ENCODE peak calls at places on chromosomes 1 and 21, in nine cellular contexts. S, Q, R, T, H, X, M, C and G are unnamed samples.

GRCh38 chr1:83641206-83641658 is 357.7 kb downstream of the TTLL7 start:
- DNase-seq in H (peak; percentile 50), X (peak; percentile 44), M (peak; percentile 34), S (no peak), R (no peak), Q (no peak), C (no peak), T (peak; percentile 28), G (no peak)

GRCh38 chr1:212797681-212798080 is 6.0 kb downstream of the TATDN3 start:
- DNase-seq in R (no peak), Q (no peak), T (no peak), H (peak; percentile 3), M (no peak), S (no peak), C (no peak), X (no peak), G (no peak)

GRCh38 chr1:59089343-59089742 is 207.6 kb upstream of the FGGY start:
- DNase-seq in T (no peak), M (no peak), Q (no peak), H (peak; percentile 19), R (no peak), C (no peak), X (no peak), S (no peak), G (no peak)

GRCh38 chr1:12151465-12151864 is 15.3 kb upstream of the TNFRSF1B start:
- DNase-seq in T (no peak), S (no peak), C (no peak), H (no peak), R (no peak), X (no peak), M (no peak), Q (no peak), G (no peak)

GRCh38 chr1:38613996-38614395 is 245.6 kb downstream of the RRAGC start:
- DNase-seq in M (peak; percentile 83), T (no peak), R (no peak), H (peak; percentile 3), Q (no peak), C (no peak), S (no peak), X (no peak), G (no peak)

GRCh38 chr1:5711079-5711478 is 281.1 kb downstream of the NPHP4 start:
- DNase-seq in T (no peak), X (no peak), R (no peak), Q (no peak), S (no peak), C (no peak), H (no peak), M (no peak), G (no peak)

GRCh38 chr1:180542530-180543171 is 16.1 kb upstream of the OVAAL start:
- DNase-seq in R (no peak), H (no peak), T (no peak), Q (no peak), S (no peak), X (no peak), C (peak; percentile 48), M (no peak), G (no peak)

GRCh38 chr1:160159846-160160245 is 8.4 kb downstream of the ATP1A4 start:
- DNase-seq in Q (no peak), T (no peak), X (no peak), S (no peak), M (no peak), H (no peak), C (no peak), R (no peak), G (no peak)

GRCh38 chr1:6459850-6460265 is 6.1 kb downstream of the TNFRSF25 start:
- DNase-seq in H (no peak), Q (no peak), S (no peak), X (peak; percentile 73), C (no peak), R (no peak), T (peak; percentile 72), M (peak; percentile 53), G (no peak)

GRCh38 chr1:198007687-198008627 is 90.8 kb downstream of the LHX9 start:
- DNase-seq in S (peak; percentile 17), C (peak; percentile 32), M (no peak), H (peak; percentile 15), Q (no peak), T (no peak), X (no peak), R (no peak), G (no peak)

GRCh38 chr1:153375511-153375910 is at the start of gene S100A12:
- DNase-seq in C (peak; percentile 89), T (no peak), R (no peak), X (no peak), S (peak; percentile 82), H (peak; percentile 95), Q (no peak), M (no peak), G (no peak)

GRCh38 chr1:151989131-151989868 is 4.4 kb downstream of the S100A10 start:
- DNase-seq in R (no peak), C (peak; percentile 87), M (no peak), S (no peak), H (peak; percentile 84), T (no peak), Q (no peak), X (no peak), G (no peak)

GRCh38 chr1:97870574-97870973 is 50.3 kb downstream of the DPYD start:
- DNase-seq in X (no peak), R (no peak), T (no peak), M (peak; percentile 37), C (no peak), H (no peak), Q (no peak), S (no peak), G (no peak)

GRCh38 chr1:174815474-174815908 is 184.3 kb upstream of the CACYBP start:
- DNase-seq in M (no peak), S (no peak), C (no peak), Q (no peak), T (no peak), X (no peak), H (no peak), R (no peak), G (no peak)

GRCh38 chr1:215600867-215601266 is 33.8 kb downstream of the KCTD3 start:
- DNase-seq in M (no peak), Q (no peak), X (no peak), S (no peak), H (no peak), T (no peak), R (no peak), C (no peak), G (no peak)

GRCh38 chr1:150259217-150259616 is 1.6 kb downstream of the CA14 start:
- DNase-seq in R (no peak), T (no peak), S (no peak), C (no peak), H (no peak), Q (peak; percentile 46), M (no peak), X (no peak), G (no peak)

GRCh38 chr1:157088607-157089006 is 11.0 kb downstream of the ETV3L start:
- DNase-seq in C (no peak), H (no peak), T (no peak), S (no peak), Q (no peak), X (no peak), R (no peak), M (no peak), G (no peak)

GRCh38 chr1:44031051-44031899 is at the start of gene SLC6A9:
- DNase-seq in C (peak; percentile 72), Q (peak; percentile 69), X (peak; percentile 61), T (peak; percentile 70), R (peak; percentile 24), M (peak; percentile 86), S (no peak), H (peak; percentile 93), G (no peak)

GRCh38 chr21:33478858-33479678 is 706 bp downstream of the TMEM50B start:
- DNase-seq in X (peak; percentile 52), S (no peak), T (peak; percentile 63), R (peak; percentile 43), Q (peak; percentile 49), M (peak; percentile 73), H (peak; percentile 39), C (peak; percentile 8), G (peak; percentile 69)

GRCh38 chr1:93304716-93305138 is 41.0 kb upstream of the DR1 start:
- DNase-seq in R (peak; percentile 32), Q (no peak), C (peak; percentile 49), S (peak; percentile 31), H (peak; percentile 82), M (peak; percentile 69), T (no peak), X (peak; percentile 59), G (no peak)
- TF ChIP-seq CTCF in R (peak; percentile 88), Q (peak; percentile 77), C (peak; percentile 93), S (peak; percentile 78), H (peak; percentile 84), M (peak; percentile 94), T (peak; percentile 97), X (peak; percentile 99), G (peak; percentile 93)

GRCh38 chr21:30268608-30269197 is 14.0 kb downstream of the KRTAP24-1 start:
- DNase-seq in Q (no peak), X (peak; percentile 5), T (peak; percentile 46), H (peak; percentile 3), M (peak; percentile 71), R (no peak), S (no peak), C (no peak), G (no peak)
- TF ChIP-seq CTCF in Q (no peak), X (peak; percentile 56), T (peak; percentile 81), H (peak; percentile 20), M (peak; percentile 72), R (peak; percentile 44), S (no peak), C (no peak), G (peak; percentile 55)

GRCh38 chr1:2556277-2557145 is at the start of gene TNFRSF14:
- DNase-seq in Q (peak; percentile 65), T (no peak), H (peak; percentile 51), M (peak; percentile 47), C (no peak), S (no peak), X (peak; percentile 88), R (no peak), G (no peak)

GRCh38 chr1:2558861-2559260 is 2.7 kb downstream of the TNFRSF14 start:
- DNase-seq in S (no peak), H (no peak), R (no peak), T (no peak), Q (no peak), C (no peak), X (no peak), M (no peak), G (no peak)

GRCh38 chr1:2558030-2558400 is 1.8 kb downstream of the TNFRSF14 start:
- DNase-seq in Q (no peak), M (no peak), R (no peak), H (no peak), T (no peak), X (no peak), S (no peak), C (no peak), G (no peak)

GRCh38 chr1:2558420-2558819 is 2.2 kb downstream of the TNFRSF14 start:
- DNase-seq in M (no peak), X (no peak), R (no peak), Q (no peak), H (no peak), T (no peak), C (no peak), S (no peak), G (no peak)

GRCh38 chr1:2557146-2558029 is 1.2 kb downstream of the TNFRSF14 start:
- DNase-seq in H (no peak), Q (no peak), M (no peak), C (no peak), S (no peak), T (no peak), X (no peak), R (no peak), G (no peak)
- TF ChIP-seq CTCF in H (no peak), Q (no peak), M (peak; percentile 12), C (no peak), S (no peak), T (no peak), X (no peak), R (no peak), G (no peak)

GRCh38 chr1:31703431-31704260 is at the start of gene COL16A1:
- DNase-seq in M (peak; percentile 54), S (no peak), X (no peak), T (peak; percentile 71), R (peak; percentile 35), C (peak; percentile 49), H (peak; percentile 81), Q (peak; percentile 93), G (no peak)
- TF ChIP-seq CTCF in M (no peak), S (no peak), X (no peak), T (no peak), R (no peak), C (no peak), H (no peak), Q (peak; percentile 21), G (no peak)